ENCODE peak calls at places on chromosome 19, in five cellular contexts. B is kidney, I is cardiac muscle cell, E is brain microvascular endothelial cell, N is IMR-90. P is an unnamed sample.

GRCh38 chr19:2618611-2619010 is 83.9 kb downstream of the GNG7 start:
- DNase-seq in N (peak; percentile 28), I (no peak), B (peak; percentile 82), E (no peak), P (no peak)

GRCh38 chr19:48364564-48365363 is 597 bp downstream of the SYNGR4 start:
- DNase-seq in B (no peak), E (no peak), N (no peak), I (no peak), P (no peak)

GRCh38 chr19:3642987-3643386 is 16.4 kb upstream of the CACTIN start:
- DNase-seq in E (no peak), N (no peak), I (peak; percentile 11), B (no peak), P (peak; percentile 5)

GRCh38 chr19:48914181-48914580 is 14.1 kb downstream of the NUCB1 start:
- DNase-seq in E (no peak), I (no peak), N (no peak), B (no peak), P (no peak)

GRCh38 chr19:46609511-46610412 is 8.6 kb downstream of the CALM3 start:
- DNase-seq in I (no peak), E (no peak), B (peak; percentile 62), N (no peak), P (no peak)

GRCh38 chr19:1154731-1155351 is 19.2 kb downstream of the SBNO2 start:
- DNase-seq in I (no peak), E (peak; percentile 65), N (peak; percentile 86), B (peak; percentile 97), P (peak; percentile 97)

GRCh38 chr19:46546194-46546896 is 50.7 kb upstream of the PNMA8B start:
- DNase-seq in I (peak; percentile 30), E (peak; percentile 28), N (peak; percentile 14), B (peak; percentile 77), P (peak; percentile 37)

GRCh38 chr19:41813911-41814310 is 17.5 kb downstream of the CEACAM3 start:
- DNase-seq in N (no peak), E (no peak), B (no peak), I (no peak), P (no peak)

GRCh38 chr19:58483776-58484175 is 7.6 kb downstream of the ZNF446 start:
- DNase-seq in I (no peak), E (no peak), N (peak; percentile 17), B (no peak), P (no peak)

GRCh38 chr19:38684078-38684861 is 36.8 kb downstream of the ACTN4 start:
- DNase-seq in I (no peak), B (peak; percentile 89), N (peak; percentile 91), E (peak; percentile 70), P (peak; percentile 96)

GRCh38 chr19:7482584-7483439 is 6.0 kb downstream of the PEX11G start:
- DNase-seq in B (no peak), E (no peak), N (no peak), I (no peak), P (peak; percentile 30)

GRCh38 chr19:13764821-13765394 is 586 bp downstream of the MRI1 start:
- DNase-seq in N (no peak), B (peak; percentile 83), I (peak; percentile 50), E (no peak), P (no peak)

GRCh38 chr19:54454781-54455675 is 6.0 kb downstream of the LENG8 start:
- DNase-seq in N (no peak), B (peak; percentile 69), I (no peak), E (no peak), P (no peak)

GRCh38 chr19:41527079-41527478 is 48.9 kb upstream of the CEACAM21 start:
- DNase-seq in E (no peak), N (no peak), I (no peak), B (no peak), P (no peak)

GRCh38 chr19:50548191-50549058 is 19.8 kb downstream of the LRRC4B start:
- DNase-seq in E (no peak), N (no peak), B (no peak), I (no peak), P (no peak)

GRCh38 chr19:49142866-49143335 is 12.3 kb downstream of the HRC start:
- DNase-seq in I (peak; percentile 98), N (peak; percentile 89), E (peak; percentile 90), B (peak; percentile 96), P (peak; percentile 90)

GRCh38 chr19:49338023-49338677 is 2.9 kb downstream of the CD37 start:
- DNase-seq in I (peak; percentile 21), E (no peak), B (peak; percentile 78), N (no peak), P (no peak)

GRCh38 chr19:54203151-54203611 is 2.5 kb downstream of the RPS9 start:
- DNase-seq in I (no peak), N (peak; percentile 13), B (peak; percentile 43), E (no peak), P (peak; percentile 62)

GRCh38 chr19:16571283-16571682 is 932 bp downstream of the SLC35E1 start:
- DNase-seq in N (peak; percentile 36), B (peak; percentile 57), I (no peak), E (no peak), P (peak; percentile 42)

GRCh38 chr19:18791315-18791678 is 192 bp upstream of the COMP start:
- DNase-seq in E (no peak), N (no peak), B (no peak), I (no peak), P (no peak)

GRCh38 chr19:18789422-18789832 is 1.7 kb downstream of the COMP start:
- DNase-seq in I (peak; percentile 12), N (no peak), E (no peak), B (peak; percentile 72), P (no peak)

GRCh38 chr19:18788782-18789421 is 2.2 kb downstream of the COMP start:
- DNase-seq in B (no peak), I (no peak), N (no peak), E (no peak), P (no peak)

GRCh38 chr19:18789883-18790565 is 1.1 kb downstream of the COMP start:
- DNase-seq in B (peak; percentile 79), N (no peak), I (peak; percentile 32), E (no peak), P (peak; percentile 23)

DNA sequence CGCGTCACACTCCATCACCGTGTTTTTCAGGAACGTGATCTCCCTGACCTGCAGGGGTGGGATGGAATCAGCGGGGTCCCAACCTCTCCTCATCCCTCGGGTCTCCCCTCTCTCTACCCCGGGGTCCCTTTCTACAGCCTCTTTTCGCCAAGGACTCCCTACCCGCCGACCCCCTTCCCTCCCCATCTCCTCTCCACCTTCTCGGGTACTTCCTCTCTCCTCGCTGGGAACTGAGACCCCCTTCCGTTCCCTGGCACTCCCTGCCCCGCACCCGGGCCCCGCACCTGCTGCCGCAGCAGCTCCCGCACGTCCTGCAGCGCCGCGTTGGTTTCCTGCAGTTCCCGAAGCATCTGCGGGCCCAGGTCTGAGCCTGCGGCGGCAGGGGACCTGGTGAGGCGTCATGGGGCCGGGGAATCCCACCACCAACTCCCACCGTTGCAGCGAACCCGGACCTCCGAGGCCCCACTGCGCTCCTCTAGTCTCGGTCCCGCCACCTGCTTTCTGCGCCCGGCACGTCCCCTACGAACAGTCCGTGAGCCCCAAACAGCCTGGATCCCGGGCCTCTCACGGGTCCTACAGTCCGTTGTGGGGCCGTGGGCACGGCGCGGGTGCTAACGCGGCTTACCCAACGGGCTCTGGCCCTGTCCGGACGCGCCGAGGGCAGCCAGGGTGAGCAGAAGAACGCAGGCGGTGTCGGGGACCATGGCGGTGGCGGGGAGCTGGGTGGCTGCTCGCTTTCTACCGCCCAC is at the start of gene COMP:
- DNase-seq in E (no peak), I (no peak), N (no peak), B (no peak), P (no peak)
- H3K4me3 ChIP-seq in E (no peak within 1 kb of the TSS), I (no peak within 1 kb of the TSS), N (peak within 1 kb of the TSS; percentile 19), B (no peak within 1 kb of the TSS), P (no peak within 1 kb of the TSS)

DNA sequence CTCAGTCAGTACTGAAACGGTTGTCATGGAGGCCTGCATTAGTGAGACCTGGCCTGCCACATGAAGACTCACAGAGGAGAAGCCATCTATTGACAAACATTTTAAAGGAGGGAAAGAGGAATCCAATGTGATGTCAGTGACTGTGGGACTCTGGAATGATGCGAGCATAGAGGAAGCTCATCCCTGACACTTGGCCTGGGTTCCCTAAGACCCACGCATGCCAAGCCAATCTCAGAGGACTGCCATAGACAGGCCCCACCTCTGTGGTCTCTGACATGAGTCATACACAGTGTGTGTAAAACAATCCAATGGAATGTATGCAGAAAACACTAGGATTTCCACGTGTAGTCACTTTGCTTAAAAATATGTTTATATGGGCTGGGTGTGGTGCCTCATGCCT is 7.8 kb upstream of the DPY19L3 start:
- DNase-seq in E (peak; percentile 75), B (no peak), I (no peak), N (peak; percentile 88), P (peak; percentile 83)
- TF ChIP-seq CTCF in E (no peak), B (no peak), I (no peak), N (no peak), P (no peak)

DNA sequence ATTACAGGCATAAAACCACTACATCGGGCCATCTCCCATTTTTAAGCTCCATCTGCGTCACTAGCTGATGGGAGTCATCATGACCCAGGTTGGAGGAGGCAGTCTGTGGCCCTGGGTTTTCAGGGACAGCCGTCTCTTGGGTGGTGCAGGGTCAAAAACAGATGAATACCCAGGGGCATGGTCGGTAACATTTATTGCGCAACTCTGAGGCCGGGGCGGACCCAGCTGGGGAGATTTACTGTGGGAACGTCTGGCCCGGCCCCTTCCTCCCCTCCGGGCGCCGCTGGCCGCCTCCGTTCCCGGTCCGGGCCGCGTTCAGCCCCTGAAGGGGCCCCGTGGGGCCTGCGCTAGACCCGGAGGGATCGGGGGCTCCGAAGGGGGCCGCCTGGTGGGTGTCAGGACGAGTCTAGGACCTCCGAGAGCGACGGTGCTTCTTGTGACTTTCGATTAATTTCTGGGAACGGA is 1.3 kb upstream of the RGL3 start:
- DNase-seq in N (no peak), E (no peak), B (peak; percentile 83), I (peak; percentile 30), P (peak; percentile 85)
- H3K4me3 ChIP-seq in N (no peak overlapping the region), E (peak overlapping the region; percentile 20), B (peak overlapping the region; percentile 39), I (peak overlapping the region; percentile 20), P (peak overlapping the region; percentile 54)

GRCh38 chr19:18541258-18541991 is 1.9 kb downstream of the FKBP8 start:
- DNase-seq in I (no peak), E (no peak), B (no peak), N (no peak), P (no peak)

GRCh38 chr19:18542936-18543813 is at the start of gene FKBP8:
- DNase-seq in N (peak; percentile 79), B (peak; percentile 98), I (peak; percentile 96), E (peak; percentile 84), P (peak; percentile 88)

GRCh38 chr19:18541992-18542935 is 1.1 kb downstream of the FKBP8 start:
- DNase-seq in N (no peak), B (no peak), I (peak; percentile 58), E (no peak), P (no peak)

GRCh38 chr19:18539372-18539771 is 4.0 kb downstream of the FKBP8 start:
- DNase-seq in I (no peak), B (peak; percentile 75), N (no peak), E (no peak), P (no peak)

GRCh38 chr19:18543814-18544475 is 572 bp upstream of the FKBP8 start:
- DNase-seq in B (peak; percentile 75), E (peak; percentile 62), N (peak; percentile 40), I (peak; percentile 32), P (peak; percentile 76)
- TF ChIP-seq CTCF in B (no peak), E (no peak), N (no peak), I (no peak), P (no peak)

P was measured in fibroblast of villous mesenchyme.